ENCODE peak calls at places on chromosomes 2 and 18, in four cellular contexts. H is GM12892, R is H1, L is K562. Q is an unnamed sample.

GRCh38 chr2:180979935-180980184 is 545 bp upstream of the UBE2E3 start:
- DNase-seq in H (no peak), R (no peak), L (no peak), Q (no peak)

GRCh38 chr2:84799772-84800171 is 81.1 kb downstream of the TRABD2A start:
- DNase-seq in H (no peak), R (no peak), L (no peak), Q (no peak)

GRCh38 chr18:33875029-33875428 is 297.0 kb downstream of the ASXL3 start:
- DNase-seq in H (no peak), R (no peak), L (no peak), Q (no peak)

GRCh38 chr18:8439091-8439490 is 170.1 kb upstream of the RAB12 start:
- DNase-seq in H (no peak), R (no peak), L (no peak), Q (no peak)

GRCh38 chr2:159064446-159065301 is 96.2 kb downstream of the TANC1 start:
- DNase-seq in H (no peak), R (no peak), L (no peak), Q (no peak)

GRCh38 chr2:19048593-19049264 is 309.7 kb downstream of the OSR1 start:
- DNase-seq in H (no peak), R (no peak), L (no peak), Q (no peak)

GRCh38 chr2:168997113-168997512 is 34.0 kb downstream of the ABCB11 start:
- DNase-seq in H (no peak), R (no peak), L (no peak), Q (no peak)

GRCh38 chr18:54740146-54740844 is 88.0 kb upstream of the RAB27B start:
- DNase-seq in H (no peak), R (no peak), L (no peak), Q (no peak)

GRCh38 chr2:144333144-144333555 is 186.8 kb downstream of the ZEB2 start:
- DNase-seq in H (no peak), R (no peak), L (no peak), Q (no peak)
- TF ChIP-seq POLR2A in H (no peak), R (no peak), L (no peak), Q (no peak)

GRCh38 chr18:76679259-76679658 is 143.1 kb upstream of the ZNF236 start:
- DNase-seq in H (no peak), R (no peak), L (no peak), Q (no peak)
- TF ChIP-seq POLR2AphosphoS5 in H (no peak), R (no peak), L (no peak), Q (no peak)

GRCh38 chr2:166193446-166193845 is 65.6 kb upstream of the SCN1A start:
- DNase-seq in H (no peak), R (no peak), L (no peak), Q (no peak)
- TF ChIP-seq TAF1 in H (no peak), R (no peak), L (no peak), Q (no peak)

DNA sequence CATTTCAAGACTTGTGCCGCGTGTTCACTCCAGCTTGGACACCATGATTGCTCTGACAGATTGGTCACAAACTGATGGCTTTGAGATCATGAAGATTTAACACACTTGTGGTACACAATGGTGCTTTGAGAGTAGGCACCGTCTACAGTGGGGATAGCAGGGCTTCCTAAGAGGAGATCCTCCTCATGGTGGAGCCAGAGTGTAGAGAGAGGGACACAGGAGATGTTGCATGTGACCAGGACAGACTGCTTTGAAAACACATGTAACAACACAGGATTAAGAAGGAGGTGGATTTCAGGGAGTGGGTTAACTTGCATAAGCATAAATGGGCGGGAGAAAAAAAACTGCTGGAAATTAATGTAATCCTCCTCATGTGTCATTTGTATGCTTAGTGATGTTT is 95.7 kb upstream of the LINC00305 start:
- DNase-seq in H (no peak), R (no peak), L (no peak), Q (no peak)
- TF ChIP-seq POLR2A in H (no peak), R (no peak), L (no peak), Q (no peak)

DNA sequence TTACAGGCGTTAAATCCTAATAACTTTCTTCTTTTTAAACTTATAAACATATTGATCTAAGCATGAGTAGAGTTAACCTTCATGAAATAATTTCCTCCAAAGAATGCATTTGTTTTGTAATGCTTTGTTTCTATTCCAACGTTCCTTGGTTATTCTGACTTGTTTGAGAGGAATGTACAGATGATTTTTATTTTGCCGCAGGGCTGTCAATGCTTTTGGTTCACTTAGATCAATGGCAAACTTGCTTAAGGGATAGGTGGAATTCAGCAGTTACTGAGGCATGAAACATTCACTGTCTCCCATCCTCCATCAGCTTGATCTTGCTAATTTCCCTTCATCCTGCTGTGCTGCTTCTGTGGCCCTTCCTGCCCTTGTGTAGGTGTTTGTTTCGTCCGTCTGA is 84.4 kb upstream of the UNC80 start:
- DNase-seq in H (no peak), R (no peak), L (no peak), Q (no peak)
- TF ChIP-seq POLR2AphosphoS5 in H (no peak), R (no peak), L (no peak), Q (no peak)

Q was measured in GM12891.